ENCODE peak calls at places on chromosomes 1 and 21, in nine cellular contexts. X is transverse colon, U is bronchial epithelial cell, F is foreskin fibroblast, Z is PC-3, D is cardiac fibroblast, B is ovary, Q is thoracic aorta, G is osteocyte. W is an unnamed sample.

GRCh38 chr1:3681898-3682806 is 29.8 kb downstream of the TP73 start:
- DNase-seq in X (no peak), U (no peak), F (no peak), Z (no peak), D (no peak), B (no peak), Q (no peak), G (no peak), W (no peak)

GRCh38 chr1:36866168-36866814 is 168.0 kb downstream of the GRIK3 start:
- DNase-seq in X (no peak), U (no peak), F (no peak), Z (no peak), D (no peak), B (no peak), Q (no peak), G (no peak), W (no peak)

GRCh38 chr21:39645331-39645730 is 32.6 kb downstream of the B3GALT5 start:
- DNase-seq in X (no peak), U (no peak), F (no peak), Z (no peak), D (no peak), B (no peak), Q (no peak), G (peak), W (no peak)

GRCh38 chr21:46429754-46430681 is 28.7 kb upstream of the DIP2A start:
- DNase-seq in X (no peak), U (no peak), F (no peak), Z (no peak), D (no peak), B (no peak), Q (no peak), G (no peak), W (no peak)

GRCh38 chr1:1366699-1367067 is 8.3 kb downstream of the AURKAIP1 start:
- DNase-seq in X (no peak), U (no peak), F (no peak), Z (no peak), D (no peak), B (no peak), Q (no peak), G (no peak), W (no peak)

GRCh38 chr1:243597383-243597782 is 252.7 kb downstream of the AKT3 start:
- DNase-seq in X (no peak), U (no peak), F (no peak), Z (no peak), D (peak), B (no peak), Q (no peak), G (no peak), W (no peak)

GRCh38 chr1:231674575-231674974 is 48.0 kb downstream of the DISC1 start:
- DNase-seq in X (no peak), U (no peak), F (no peak), Z (no peak), D (no peak), B (no peak), Q (no peak), G (no peak), W (no peak)

GRCh38 chr1:66528580-66528979 is 5.4 kb upstream of the SGIP1 start:
- DNase-seq in X (no peak), U (no peak), F (no peak), Z (no peak), D (no peak), B (no peak), Q (no peak), G (no peak), W (no peak)

GRCh38 chr21:31337086-31337485 is 7.0 kb downstream of the TIAM1 start:
- DNase-seq in X (no peak), U (no peak), F (no peak), Z (no peak), D (no peak), B (no peak), Q (no peak), G (no peak), W (no peak)

GRCh38 chr1:23930861-23931471 is 17.8 kb upstream of the CNR2 start:
- DNase-seq in X (no peak), U (peak), F (peak), Z (no peak), D (peak), B (no peak), Q (no peak), G (no peak), W (no peak)

GRCh38 chr21:31142600-31142999 is 104.3 kb upstream of the KRTAP19-8 start:
- DNase-seq in X (no peak), U (no peak), F (no peak), Z (peak), D (no peak), B (no peak), Q (no peak), G (no peak), W (no peak)

GRCh38 chr1:227666286-227666685 is 68.8 kb downstream of the JMJD4 start:
- DNase-seq in X (no peak), U (peak), F (no peak), Z (no peak), D (no peak), B (no peak), Q (no peak), G (no peak), W (no peak)

GRCh38 chr1:2506007-2506860 is 20.2 kb downstream of the PANK4 start:
- DNase-seq in X (no peak), U (peak), F (no peak), Z (no peak), D (no peak), B (no peak), Q (no peak), G (no peak), W (no peak)

GRCh38 chr1:226545806-226546596 is 2.6 kb upstream of the STUM start:
- DNase-seq in X (peak), U (no peak), F (no peak), Z (no peak), D (no peak), B (no peak), Q (no peak), G (no peak), W (no peak)

GRCh38 chr1:86782482-86782881 is 78.1 kb downstream of the SH3GLB1 start:
- DNase-seq in X (no peak), U (no peak), F (no peak), Z (no peak), D (no peak), B (no peak), Q (no peak), G (no peak), W (no peak)

GRCh38 chr1:26387447-26387846 is 14.9 kb upstream of the ZNF683 start:
- DNase-seq in X (peak), U (peak), F (peak), Z (peak), D (no peak), B (no peak), Q (no peak), G (no peak), W (no peak)

GRCh38 chr1:24920155-24920925 is 9.7 kb downstream of the RUNX3 start:
- DNase-seq in X (no peak), U (no peak), F (peak), Z (no peak), D (peak), B (no peak), Q (peak), G (no peak), W (no peak)

GRCh38 chr1:151391079-151391563 is 8.3 kb upstream of the PSMB4 start:
- DNase-seq in X (peak), U (no peak), F (no peak), Z (no peak), D (no peak), B (no peak), Q (no peak), G (no peak), W (no peak)
- TF ChIP-seq CTCF in X (no peak), U (no peak), F (no peak), Z (no peak), D (no peak), B (no peak), Q (no peak), G (no peak), W (no peak)

DNA sequence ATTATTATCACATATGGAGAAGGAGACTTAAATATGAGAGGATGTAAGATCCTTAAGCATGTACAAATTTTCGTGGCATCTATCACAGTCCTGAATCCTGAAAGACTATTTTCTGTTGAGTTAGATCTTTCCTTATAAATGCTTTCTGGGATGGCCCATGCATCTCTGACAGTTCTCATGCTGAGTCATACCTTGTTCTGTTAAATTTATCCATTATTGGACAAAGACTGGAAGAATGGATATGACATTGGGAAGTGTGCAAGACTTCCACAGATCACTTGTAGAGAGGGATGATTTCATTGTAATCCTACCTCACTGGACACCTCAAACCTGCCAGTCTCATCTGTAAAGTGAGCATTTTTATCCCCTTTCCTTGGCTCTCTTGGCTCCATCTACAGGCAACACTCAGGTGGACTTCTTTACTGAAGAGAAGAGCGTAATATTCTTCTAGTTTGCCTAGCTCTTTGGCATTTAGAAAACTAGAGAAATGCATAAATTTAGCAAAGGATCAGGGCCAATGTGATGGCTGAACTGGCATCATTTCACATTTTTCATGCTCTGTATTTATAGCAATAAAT is 128.2 kb downstream of the NFIA start:
- DNase-seq in X (no peak), U (no peak), F (no peak), Z (peak), D (no peak), B (no peak), Q (no peak), G (no peak), W (no peak)
- TF ChIP-seq CTCF in X (no peak), U (no peak), F (no peak), Z (peak), D (no peak), B (no peak), Q (no peak), G (peak), W (no peak)

GRCh38 chr21:41651396-41651795 is 115.5 kb downstream of the RIPK4 start:
- DNase-seq in X (no peak), U (no peak), F (no peak), Z (peak), D (no peak), B (no peak), Q (no peak), G (no peak), W (no peak)

GRCh38 chr21:41653243-41653943 is 113.5 kb downstream of the RIPK4 start:
- DNase-seq in X (no peak), U (no peak), F (no peak), Z (no peak), D (no peak), B (no peak), Q (no peak), G (no peak), W (no peak)

GRCh38 chr21:41650526-41651145 is 116.2 kb downstream of the RIPK4 start:
- DNase-seq in X (no peak), U (no peak), F (no peak), Z (no peak), D (no peak), B (no peak), Q (no peak), G (no peak), W (no peak)

GRCh38 chr21:41653944-41654625 is 112.8 kb downstream of the RIPK4 start:
- DNase-seq in X (no peak), U (peak), F (peak), Z (peak), D (peak), B (no peak), Q (no peak), G (no peak), W (no peak)

GRCh38 chr21:41651830-41652229 is 115.0 kb downstream of the RIPK4 start:
- DNase-seq in X (no peak), U (peak), F (peak), Z (peak), D (no peak), B (no peak), Q (no peak), G (no peak), W (no peak)
- TF ChIP-seq CTCF in X (no peak), U (no peak), F (no peak), Z (peak), D (peak), B (no peak), Q (no peak), G (no peak), W (no peak)

DNA sequence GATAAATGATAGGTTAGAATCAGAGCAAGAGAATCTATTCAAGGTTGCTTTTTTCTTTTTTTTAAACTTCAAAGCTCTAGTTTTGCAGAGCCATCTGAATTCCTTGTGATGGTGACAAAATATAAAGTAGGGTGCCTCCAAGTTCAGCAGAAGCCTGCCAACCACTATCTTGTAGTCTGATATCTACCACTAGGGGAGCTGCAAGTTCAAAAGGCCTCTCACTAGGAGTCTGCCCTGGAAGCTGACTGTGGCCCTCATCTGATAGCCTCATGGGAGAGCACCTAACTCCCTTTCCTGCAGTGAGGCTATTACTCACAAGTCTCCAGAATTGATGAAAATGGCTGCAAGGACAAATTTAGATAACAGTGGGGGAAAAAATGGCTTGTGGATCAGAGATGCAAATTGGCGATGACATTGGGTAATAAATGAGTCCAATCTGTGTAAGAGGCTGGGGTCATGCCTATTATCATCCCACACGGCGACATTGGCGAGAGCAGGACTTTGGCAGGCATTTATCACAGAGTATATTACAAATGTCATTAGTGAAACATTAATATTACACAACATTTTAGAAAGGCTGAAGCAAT is 10.7 kb upstream of the ZP4 start:
- DNase-seq in X (no peak), U (peak), F (no peak), Z (peak), D (no peak), B (no peak), Q (no peak), G (no peak), W (no peak)
- TF ChIP-seq CTCF in X (no peak), U (peak), F (peak), Z (peak), D (peak), B (no peak), Q (peak), G (no peak), W (peak)

W was measured in nephron progenitor cell.